ENCODE peak calls at places on chromosomes 7 and 10, in four cellular contexts. Y is pancreas, E is astrocyte of the spinal cord, R is A549. J is an unnamed sample.

GRCh38 chr10:35388197-35388596 is 51.9 kb downstream of the CCNY start:
- DNase-seq in E (no peak), R (no peak), Y (no peak), J (no peak)

GRCh38 chr10:9786576-9786975 is 1231.1 kb upstream of the CELF2 start:
- DNase-seq in E (peak), R (no peak), Y (no peak), J (no peak)

GRCh38 chr10:117078168-117078837 is 59.8 kb downstream of the VAX1 start:
- DNase-seq in Y (no peak), R (no peak), E (no peak), J (no peak)

GRCh38 chr7:90690159-90690858 is 94.2 kb downstream of the CDK14 start:
- DNase-seq in R (no peak), Y (no peak), E (no peak), J (no peak)

GRCh38 chr7:45111298-45112223 is at the start of gene TBRG4:
- DNase-seq in E (peak), R (peak), Y (peak), J (peak)

GRCh38 chr10:93369588-93370164 is 112.5 kb downstream of the MYOF start:
- DNase-seq in E (no peak), R (no peak), Y (no peak), J (no peak)

GRCh38 chr10:132544744-132545658 is 7.4 kb downstream of the INPP5A start:
- DNase-seq in Y (no peak), E (no peak), R (no peak), J (no peak)

GRCh38 chr10:111379521-111379920 is 302.7 kb downstream of the ADRA2A start:
- DNase-seq in Y (no peak), R (no peak), E (no peak), J (no peak)

GRCh38 chr10:78761241-78761825 is 307.4 kb upstream of the ZMIZ1 start:
- DNase-seq in R (no peak), Y (no peak), E (no peak), J (no peak)

GRCh38 chr7:82017334-82017943 is 247.6 kb upstream of the HGF start:
- DNase-seq in Y (no peak), R (peak), E (peak), J (no peak)

GRCh38 chr7:94250984-94251383 is 143.7 kb upstream of the COL1A2 start:
- DNase-seq in Y (no peak), R (no peak), E (no peak), J (no peak)

GRCh38 chr10:133229265-133230022 is 573 bp upstream of the UTF1 start:
- DNase-seq in R (no peak), Y (no peak), E (no peak), J (no peak)

GRCh38 chr10:90665905-90666662 is 191.8 kb downstream of the HTR7 start:
- DNase-seq in Y (no peak), R (no peak), E (no peak), J (no peak)

GRCh38 chr10:86523348-86523747 is 1.8 kb upstream of the WAPL start:
- DNase-seq in E (peak), R (peak), Y (no peak), J (no peak)

GRCh38 chr10:33229252-33229943 is 105.1 kb downstream of the NRP1 start:
- DNase-seq in E (peak), R (no peak), Y (no peak), J (no peak)

GRCh38 chr10:58661336-58661735 is 148.7 kb downstream of the BICC1 start:
- DNase-seq in E (peak), Y (no peak), R (no peak), J (no peak)

GRCh38 chr7:85186083-85186520 is 754 bp downstream of the SEMA3D start:
- DNase-seq in Y (no peak), E (peak), R (peak), J (no peak)

GRCh38 chr10:101601541-101601940 is 13.4 kb downstream of the DPCD start:
- DNase-seq in E (no peak), R (no peak), Y (no peak), J (no peak)

GRCh38 chr7:48097511-48098231 is 8.6 kb downstream of the UPP1 start:
- DNase-seq in Y (no peak), R (no peak), E (no peak), J (no peak)

GRCh38 chr10:11578802-11579255 is 32.6 kb downstream of the USP6NL start:
- DNase-seq in R (no peak), Y (no peak), E (no peak), J (peak)

GRCh38 chr10:95350212-95350829 is 59.5 kb upstream of the PDLIM1 start:
- DNase-seq in Y (peak), E (no peak), R (no peak), J (no peak)

GRCh38 chr10:126198681-126199080 is 189.6 kb downstream of the ADAM12 start:
- DNase-seq in Y (no peak), R (no peak), E (no peak), J (no peak)

GRCh38 chr7:144818516-144818915 is 17.3 kb downstream of the TPK1 start:
- DNase-seq in R (no peak), Y (no peak), E (peak), J (no peak)

GRCh38 chr10:102994551-102995295 is 76.6 kb downstream of the CNNM2 start:
- DNase-seq in Y (no peak), E (no peak), R (no peak), J (no peak)

GRCh38 chr7:3260425-3260762 is 40.7 kb upstream of the SDK1 start:
- DNase-seq in E (peak), R (no peak), Y (no peak), J (no peak)

GRCh38 chr10:92567952-92568600 is 5.8 kb downstream of the IDE start:
- DNase-seq in E (peak), Y (no peak), R (no peak), J (no peak)

GRCh38 chr10:70693619-70694286 is 21.4 kb downstream of the ADAMTS14 start:
- DNase-seq in R (no peak), Y (no peak), E (peak), J (no peak)

GRCh38 chr7:71780282-71780681 is 631.9 kb downstream of the CALN1 start:
- DNase-seq in Y (no peak), R (no peak), E (no peak), J (no peak)

GRCh38 chr7:8177109-8177933 is 84.6 kb downstream of the ICA1 start:
- DNase-seq in E (no peak), Y (no peak), R (no peak), J (peak)

GRCh38 chr7:49479421-49479820 is 294.0 kb upstream of the VWC2 start:
- DNase-seq in R (no peak), E (no peak), Y (no peak), J (no peak)

GRCh38 chr10:22620140-22620857 is 94.1 kb downstream of the PIP4K2A start:
- DNase-seq in E (peak), R (peak), Y (peak), J (no peak)

GRCh38 chr10:88077977-88078376 is 214.6 kb downstream of the PTEN start:
- DNase-seq in R (no peak), Y (no peak), E (peak), J (no peak)

GRCh38 chr10:31490858-31491504 is 172.0 kb downstream of the ZEB1 start:
- DNase-seq in R (no peak), E (peak), Y (no peak), J (peak)

DNA sequence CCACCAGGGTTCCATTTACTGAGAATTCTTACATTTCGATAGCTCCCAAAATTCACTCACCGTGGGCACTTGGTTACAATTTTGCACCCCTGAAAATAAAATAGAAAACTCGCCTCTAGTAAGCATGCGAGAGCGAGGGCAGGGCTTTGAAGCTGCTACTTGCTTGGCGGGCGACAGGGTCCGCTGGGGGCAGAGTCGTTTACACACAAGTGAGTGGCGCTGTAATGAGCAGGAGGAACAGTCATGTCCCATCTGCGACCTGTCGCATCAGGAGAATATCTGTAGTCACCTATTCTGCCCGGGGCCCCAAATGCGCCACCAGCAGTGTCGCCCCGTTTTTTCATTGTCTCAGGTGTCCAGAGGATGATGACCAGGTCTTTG is 1.2 kb upstream of the MEOX2 start:
- DNase-seq in Y (no peak), E (no peak), R (no peak), J (no peak)
- H3K4me3 ChIP-seq in Y (no peak), E (peak), R (no peak), J (no peak)

GRCh38 chr7:128344431-128344774 is 695 bp upstream of the RBM28 start:
- DNase-seq in Y (no peak), R (no peak), E (no peak), J (no peak)

GRCh38 chr7:128347573-128348147 is 4.0 kb upstream of the RBM28 start:
- DNase-seq in Y (no peak), R (peak), E (peak), J (no peak)

GRCh38 chr7:128343554-128344430 is at the start of gene RBM28:
- DNase-seq in E (peak), R (peak), Y (peak), J (peak)

GRCh38 chr7:128341733-128342132 is 2.0 kb downstream of the RBM28 start:
- DNase-seq in E (no peak), R (no peak), Y (no peak), J (no peak)
- H3K4me3 ChIP-seq in E (no peak), R (no peak), Y (no peak), J (no peak)

DNA sequence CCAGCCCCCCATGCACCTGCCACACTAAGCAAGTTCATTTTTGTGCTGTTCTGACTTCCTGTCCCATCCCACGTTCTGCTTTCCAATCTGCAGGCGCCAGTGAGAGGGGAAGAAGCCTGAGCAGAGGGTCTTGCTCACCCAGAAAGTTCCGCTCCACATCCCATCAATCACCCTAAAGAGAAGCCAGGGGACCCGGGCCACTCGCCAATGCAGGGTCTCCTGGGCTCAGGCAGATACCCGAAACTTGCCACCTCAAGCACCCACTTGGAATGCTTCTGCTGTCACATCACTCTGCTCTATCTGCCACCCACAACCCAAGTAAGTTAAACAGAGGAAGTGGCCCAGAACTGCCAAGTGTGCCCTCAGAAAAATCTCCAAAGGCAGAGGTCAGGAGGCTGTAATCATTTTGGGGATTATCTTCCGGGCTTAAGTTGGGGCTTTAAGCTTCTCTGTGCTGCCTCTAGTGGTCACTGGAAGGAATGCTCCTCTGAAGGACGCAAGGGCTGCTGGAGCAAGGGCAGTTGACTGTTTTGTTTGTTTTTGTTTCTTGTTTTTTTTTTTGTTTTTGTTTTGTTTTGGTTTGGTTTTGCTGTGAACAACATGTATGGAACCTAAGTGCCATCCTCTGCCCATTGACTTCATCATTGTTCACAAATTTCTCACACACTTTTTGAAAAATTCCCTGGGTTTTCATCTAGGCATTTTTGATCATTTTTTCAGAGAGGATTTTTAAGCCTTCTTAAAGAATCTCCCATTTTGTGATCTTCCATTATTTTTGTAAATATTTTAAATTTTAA is 25.5 kb downstream of the PRR15 start:
- DNase-seq in R (peak), E (peak), Y (peak), J (no peak)
- H3K4me3 ChIP-seq in R (no peak), E (no peak), Y (no peak), J (no peak)

GRCh38 chr7:24545215-24545614 is 28.0 kb upstream of the PALS2 start:
- DNase-seq in R (no peak), E (no peak), Y (no peak), J (no peak)

GRCh38 chr7:24536670-24537069 is 36.6 kb upstream of the PALS2 start:
- DNase-seq in E (no peak), Y (no peak), R (no peak), J (no peak)

GRCh38 chr7:24540956-24541355 is 32.3 kb upstream of the PALS2 start:
- DNase-seq in E (no peak), R (no peak), Y (no peak), J (no peak)
- H3K4me3 ChIP-seq in E (no peak), R (no peak), Y (no peak), J (no peak)

DNA sequence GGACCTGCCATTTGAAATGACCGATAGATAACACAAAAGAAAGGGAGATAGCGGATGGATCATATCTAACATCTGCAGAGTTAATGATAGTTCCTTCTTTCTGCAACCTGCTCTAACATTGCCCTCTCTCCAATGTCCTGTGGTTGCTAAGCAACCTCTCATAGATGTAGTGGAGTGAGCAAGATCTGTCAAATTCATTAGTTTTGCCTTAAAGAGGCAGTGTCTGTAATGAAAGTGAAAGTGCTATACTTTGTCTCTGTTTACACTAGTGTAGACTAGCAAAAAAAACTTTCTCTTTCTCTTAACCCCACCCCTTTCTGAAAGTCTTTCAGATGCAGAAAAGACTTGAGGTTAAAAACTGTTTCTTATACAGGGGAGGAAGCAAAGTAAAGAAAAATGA is 1196.9 kb downstream of the SORCS3 start:
- DNase-seq in E (peak), Y (no peak), R (no peak), J (peak)
- H3K4me3 ChIP-seq in E (peak), Y (no peak), R (peak), J (no peak)

GRCh38 chr7:64313740-64314491 is at the start of gene ZNF736:
- DNase-seq in Y (peak), R (no peak), E (peak), J (peak)
- H3K4me3 ChIP-seq in Y (peak), R (no peak), E (peak), J (peak)

DNA sequence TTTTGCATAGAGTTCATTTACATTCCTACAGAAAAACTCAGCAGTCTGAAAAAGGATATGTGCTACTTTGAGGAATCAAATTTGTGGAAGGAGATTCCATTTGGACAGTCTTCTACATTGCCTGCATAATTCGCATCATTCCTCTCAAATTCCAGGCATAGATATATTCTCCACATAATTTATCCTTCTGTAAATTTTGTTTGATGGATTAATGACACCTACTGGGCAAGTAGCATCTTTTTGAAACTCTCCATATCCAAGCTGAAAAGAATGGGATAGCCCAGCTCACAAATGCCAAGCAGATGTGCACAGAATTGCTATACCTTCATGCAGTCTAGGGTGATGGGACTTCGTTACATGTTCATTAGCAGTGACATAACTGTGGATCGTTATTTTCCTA is 515.3 kb downstream of the AUTS2 start:
- DNase-seq in R (no peak), Y (no peak), E (no peak), J (no peak)
- H3K4me3 ChIP-seq in R (no peak), Y (no peak), E (no peak), J (no peak)

J was measured in GM12864.